ENCODE peak calls at places on chromosome 13, in ten cellular contexts. N, K, G, Y, S, M, W, J, Z and U are unnamed samples.

GRCh38 chr13:97268772-97269171 is 46.6 kb downstream of the MBNL2 start:
- ATAC-seq in M (no peak), G (no peak), S (no peak), Z (no peak), Y (no peak), J (peak; percentile 52), N (no peak), W (no peak), K (no peak), U (no peak)

GRCh38 chr13:42548731-42549554 is 25.0 kb upstream of the TNFSF11 start:
- ATAC-seq in W (peak; percentile 28), N (no peak), Y (peak; percentile 56), S (peak; percentile 26), J (no peak), M (peak; percentile 38), K (no peak), Z (no peak), G (no peak), U (peak; percentile 56)

GRCh38 chr13:73708393-73708985 is 425.7 kb downstream of the KLF12 start:
- ATAC-seq in N (peak; percentile 89), S (peak; percentile 96), K (peak; percentile 84), W (peak; percentile 49), Y (peak; percentile 91), G (peak; percentile 97), M (peak; percentile 78), J (peak; percentile 72), Z (peak; percentile 80), U (no peak)

GRCh38 chr13:87661471-87661870 is 9.7 kb upstream of the SLITRK5 start:
- ATAC-seq in J (no peak), Y (no peak), K (no peak), S (no peak), M (no peak), N (no peak), G (no peak), Z (no peak), W (no peak), U (no peak)

GRCh38 chr13:32622827-32623226 is 36.6 kb downstream of the PDS5B start:
- ATAC-seq in N (no peak), J (no peak), G (no peak), S (no peak), Z (no peak), Y (no peak), K (peak; percentile 96), M (peak; percentile 100), W (peak; percentile 99), U (no peak)

GRCh38 chr13:48220592-48221300 is 12.3 kb upstream of the ITM2B start:
- ATAC-seq in M (peak; percentile 95), W (peak; percentile 90), Y (peak; percentile 15), Z (peak; percentile 67), N (peak; percentile 34), S (peak; percentile 60), J (no peak), K (peak; percentile 76), G (no peak), U (no peak)

GRCh38 chr13:65946387-65946786 is 1283.7 kb downstream of the PCDH9 start:
- ATAC-seq in N (no peak), K (no peak), M (no peak), W (no peak), S (no peak), G (no peak), Z (no peak), J (no peak), Y (no peak), U (no peak)

GRCh38 chr13:109874921-109875454 is 88.6 kb upstream of the IRS2 start:
- ATAC-seq in N (no peak), Y (no peak), G (no peak), Z (no peak), J (no peak), W (peak; percentile 24), M (no peak), S (no peak), K (no peak), U (peak; percentile 88)

GRCh38 chr13:98802548-98802947 is 50.1 kb upstream of the SLC15A1 start:
- ATAC-seq in J (no peak), Z (no peak), S (no peak), K (no peak), M (no peak), Y (peak; percentile 74), W (no peak), N (no peak), G (no peak), U (no peak)

GRCh38 chr13:31209172-31209818 is 9.5 kb downstream of the B3GLCT start:
- ATAC-seq in N (no peak), W (peak; percentile 63), M (peak; percentile 69), J (peak; percentile 49), Y (peak; percentile 12), G (peak; percentile 84), S (peak; percentile 86), K (no peak), Z (no peak), U (peak; percentile 26)

GRCh38 chr13:39446865-39447264 is 156.1 kb downstream of the LHFPL6 start:
- ATAC-seq in K (no peak), S (no peak), Y (no peak), M (no peak), Z (no peak), N (no peak), J (no peak), G (no peak), W (no peak), U (no peak)

GRCh38 chr13:98801626-98802418 is 49.4 kb upstream of the SLC15A1 start:
- ATAC-seq in S (no peak), Y (no peak), W (no peak), K (no peak), M (no peak), G (no peak), N (no peak), Z (no peak), J (no peak), U (peak; percentile 42)

GRCh38 chr13:46648166-46648607 is 95.2 kb downstream of the LRCH1 start:
- ATAC-seq in K (peak; percentile 35), Z (peak; percentile 51), W (peak; percentile 62), S (peak; percentile 22), G (no peak), J (no peak), N (no peak), M (peak; percentile 56), Y (peak; percentile 96), U (peak; percentile 22)